ENCODE peak calls at places on chromosome 15, in five cellular contexts. G is CD4-positive, alpha-beta T cell; C is GM23248; X is A549; T is substantia nigra. O is an unnamed sample.

GRCh38 chr15:71316911-71317310 is 201.6 kb downstream of the THSD4 start:
- DNase-seq in T (no peak), X (no peak), G (no peak), C (no peak), O (no peak)

GRCh38 chr15:26623071-26623470 is 149.8 kb downstream of the GABRB3 start:
- DNase-seq in G (no peak), X (no peak), T (no peak), C (no peak), O (no peak)

GRCh38 chr15:65980824-65981456 is 111.6 kb downstream of the RAB11A start:
- DNase-seq in C (peak), G (no peak), X (peak), T (peak), O (peak)

GRCh38 chr15:58528197-58528870 is 96.5 kb downstream of the LIPC start:
- DNase-seq in X (peak), C (peak), T (no peak), G (no peak), O (no peak)

GRCh38 chr15:101533371-101534140 is 44.0 kb upstream of the PCSK6 start:
- DNase-seq in X (no peak), G (no peak), T (no peak), C (no peak), O (no peak)

GRCh38 chr15:77024273-77025065 is 29.5 kb downstream of the PSTPIP1 start:
- DNase-seq in X (peak), T (peak), G (peak), C (peak), O (peak)

GRCh38 chr15:39919740-39920509 is at the start of gene GPR176:
- DNase-seq in T (peak), G (peak), X (peak), C (peak), O (no peak)

GRCh38 chr15:75065467-75065850 is 42.1 kb downstream of the PPCDC start:
- DNase-seq in X (no peak), T (no peak), G (no peak), C (no peak), O (no peak)

GRCh38 chr15:66565731-66566130 is at the start of gene LCTL:
- DNase-seq in C (peak), X (no peak), G (no peak), T (peak), O (no peak)

GRCh38 chr15:93247466-93248121 is 158.6 kb upstream of the RGMA start:
- DNase-seq in G (no peak), T (no peak), C (no peak), X (no peak), O (no peak)

GRCh38 chr15:40285151-40285898 is 2.5 kb upstream of the ANKRD63 start:
- DNase-seq in X (no peak), T (no peak), C (peak), G (no peak), O (peak)

GRCh38 chr15:65646486-65646885 is 24.7 kb downstream of the SLC24A1 start:
- DNase-seq in X (no peak), C (no peak), G (no peak), T (no peak), O (no peak)

GRCh38 chr15:23447107-23447500 is at the start of gene GOLGA6L2:
- DNase-seq in X (no peak), G (no peak), C (peak), T (no peak), O (peak)

GRCh38 chr15:88331291-88331690 is 74.8 kb upstream of the NTRK3 start:
- DNase-seq in T (peak), G (peak), X (peak), C (peak), O (peak)

GRCh38 chr15:97615114-97615513 is 345.4 kb upstream of the ARRDC4 start:
- DNase-seq in X (no peak), T (no peak), C (no peak), G (no peak), O (no peak)

GRCh38 chr15:83504365-83504764 is 57.2 kb downstream of the SH3GL3 start:
- DNase-seq in X (no peak), C (peak), G (no peak), T (no peak), O (no peak)

GRCh38 chr15:80154336-80154735 is 1.5 kb downstream of the FAH start:
- DNase-seq in C (no peak), G (no peak), X (no peak), T (peak), O (no peak)

GRCh38 chr15:33987444-33987843 is 19.1 kb downstream of the CHRM5 start:
- DNase-seq in T (no peak), G (no peak), C (no peak), X (no peak), O (no peak)

GRCh38 chr15:58611731-58612676 is 137.5 kb downstream of the ADAM10 start:
- DNase-seq in G (no peak), T (no peak), C (no peak), X (no peak), O (no peak)

GRCh38 chr15:75731248-75732100 is 18.8 kb upstream of the CSPG4 start:
- DNase-seq in G (no peak), T (no peak), C (no peak), X (no peak), O (peak)

DNA sequence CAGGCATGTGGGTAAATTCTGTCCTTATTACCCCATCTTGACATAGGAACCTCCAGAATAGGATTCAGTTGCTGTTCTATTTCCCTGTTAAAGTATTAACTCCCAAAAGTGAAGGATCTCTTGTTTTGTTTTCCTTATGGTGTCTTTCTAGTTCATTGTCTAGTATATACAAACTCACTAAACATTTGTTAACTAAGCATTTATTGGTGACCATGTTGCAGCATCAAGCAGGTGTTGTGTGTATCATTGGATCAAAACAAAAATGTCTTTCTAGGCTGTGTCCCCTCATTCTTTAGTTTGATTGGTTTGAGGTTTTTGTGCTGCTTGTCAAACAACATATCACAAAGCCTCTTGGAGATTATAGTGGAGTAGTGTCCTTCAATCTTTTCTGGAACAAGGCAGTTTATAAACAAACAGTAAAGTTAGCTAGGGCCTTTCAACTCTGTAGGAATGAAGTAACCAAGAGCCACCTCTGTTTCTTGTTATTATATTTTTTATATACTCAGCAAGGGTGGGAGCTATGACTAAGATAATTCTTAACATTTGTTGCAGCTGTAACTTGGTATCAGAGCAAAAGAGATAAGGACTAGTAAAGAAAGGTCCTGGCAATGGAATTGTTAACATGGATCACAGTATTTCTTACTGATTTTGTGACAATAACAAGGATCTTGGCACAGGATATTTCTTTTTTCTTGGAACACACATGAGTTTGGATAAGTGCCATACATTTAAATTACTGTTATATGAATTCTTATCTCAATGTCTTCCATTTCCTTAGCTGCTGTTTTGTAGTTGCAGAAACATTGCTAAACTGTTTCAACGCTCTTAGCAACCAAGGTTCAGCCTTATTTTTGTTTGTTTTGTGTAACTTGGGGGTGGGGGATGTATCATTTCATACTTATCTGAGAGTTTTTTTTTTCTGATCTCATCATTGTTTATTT is 49.3 kb downstream of the TMOD3 start:
- DNase-seq in T (no peak), X (no peak), C (peak), G (no peak), O (no peak)
- H3K27ac ChIP-seq in T (no peak), X (peak), C (peak), G (no peak), O (no peak)

GRCh38 chr15:64023215-64023614 is 23.1 kb downstream of the DAPK2 start:
- DNase-seq in G (no peak), T (no peak), X (no peak), C (peak), O (no peak)

GRCh38 chr15:64017591-64018163 is 28.6 kb downstream of the DAPK2 start:
- DNase-seq in X (no peak), C (peak), G (no peak), T (no peak), O (no peak)

GRCh38 chr15:64024172-64025050 is 21.9 kb downstream of the DAPK2 start:
- DNase-seq in C (peak), X (no peak), T (no peak), G (no peak), O (no peak)

GRCh38 chr15:64019764-64020163 is 26.5 kb downstream of the DAPK2 start:
- DNase-seq in X (no peak), G (no peak), C (peak), T (no peak), O (no peak)

DNA sequence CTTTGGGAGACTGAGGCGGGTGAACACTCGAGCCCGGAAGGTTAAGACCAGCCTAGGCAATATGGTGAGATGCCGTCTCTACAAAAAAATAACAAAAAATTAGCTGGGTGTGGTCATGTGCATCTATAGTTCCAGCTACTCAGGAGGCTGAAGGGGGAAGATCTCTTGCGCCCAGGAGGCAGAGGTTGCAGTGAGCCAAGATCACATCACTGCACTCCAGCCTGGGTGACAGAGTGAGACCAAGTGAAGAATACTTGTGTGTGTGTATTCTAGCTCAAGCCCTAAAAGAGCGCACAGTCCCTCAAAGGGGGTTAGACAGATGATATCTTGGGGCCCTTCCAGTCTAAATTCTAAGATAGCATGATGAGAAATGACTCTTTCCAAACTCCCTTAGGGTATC is 23.7 kb downstream of the DAPK2 start:
- DNase-seq in T (no peak), G (no peak), X (no peak), C (no peak), O (no peak)
- H3K27ac ChIP-seq in T (no peak), G (no peak), X (no peak), C (no peak), O (no peak)

DNA sequence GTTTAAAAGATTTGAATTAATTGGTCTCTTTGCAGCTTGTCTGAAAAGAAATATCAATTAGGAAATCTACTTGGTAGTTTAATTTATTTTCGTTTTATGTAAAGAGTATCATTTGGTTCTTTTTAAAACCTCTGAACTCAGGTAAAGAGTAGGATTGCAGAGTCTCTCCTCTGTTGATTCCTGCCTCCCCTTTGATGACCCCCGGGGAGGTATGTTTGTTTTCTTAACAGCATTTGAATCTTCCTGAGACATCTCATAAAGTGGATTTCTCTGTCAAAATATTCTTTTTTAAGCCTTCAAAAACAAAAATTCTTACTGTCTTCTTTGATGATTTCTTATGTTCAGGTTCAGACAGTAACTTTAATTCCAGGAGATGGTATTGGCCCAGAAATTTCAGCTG is 8.0 kb downstream of the IDH3A start:
- DNase-seq in X (no peak), G (no peak), C (no peak), T (no peak), O (no peak)
- H3K27ac ChIP-seq in X (no peak), G (no peak), C (no peak), T (no peak), O (no peak)

DNA sequence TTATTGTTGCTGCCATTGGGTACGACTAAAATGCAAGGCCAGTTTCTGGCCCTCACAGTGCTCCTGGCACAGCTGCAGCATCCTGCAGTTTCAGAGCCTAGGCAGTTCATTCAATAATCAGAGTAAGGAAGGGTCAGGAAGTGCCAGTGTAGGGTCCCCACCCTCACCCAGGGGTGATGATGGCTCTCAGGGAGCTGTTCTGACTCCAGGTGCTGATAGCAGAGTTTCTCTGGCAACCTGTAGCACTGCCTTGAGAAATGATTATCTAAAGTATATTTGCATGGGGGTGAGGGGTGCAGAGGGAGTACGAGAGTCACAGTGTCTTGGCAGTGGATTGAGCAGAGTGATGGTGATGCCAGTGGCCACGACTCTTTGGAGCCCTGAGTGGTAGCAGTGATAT is 15.5 kb upstream of the IL16 start:
- DNase-seq in T (no peak), G (no peak), X (no peak), C (no peak), O (no peak)
- H3K27ac ChIP-seq in T (no peak), G (no peak), X (no peak), C (no peak), O (no peak)

DNA sequence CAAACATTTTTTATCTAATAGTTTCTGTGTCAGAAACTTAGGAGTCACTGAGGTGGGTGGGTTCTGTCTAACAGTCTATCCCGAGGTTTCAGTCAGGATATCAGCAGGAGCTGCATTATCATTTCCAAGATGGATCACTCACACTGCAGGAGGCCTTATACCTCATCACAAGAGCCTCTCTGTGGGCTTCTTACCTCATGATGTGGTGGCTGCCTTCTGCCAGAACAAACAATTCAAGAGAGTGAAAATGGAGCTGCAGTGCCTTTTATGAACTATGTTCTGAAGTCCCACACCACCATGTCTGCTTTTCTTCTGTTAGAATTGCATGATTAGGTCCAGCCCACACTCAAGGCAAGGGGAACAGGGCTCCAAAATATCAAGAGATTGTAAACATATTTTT is 27.9 kb downstream of the RFX7 start:
- DNase-seq in X (no peak), C (peak), G (no peak), T (no peak), O (no peak)
- H3K27ac ChIP-seq in X (no peak), C (peak), G (no peak), T (no peak), O (no peak)

O was measured in Karpas-422.